ENCODE peak calls at places on chromosomes 11 and 22, in eight cellular contexts. C, P, V, Q, J, Z, B and T are unnamed samples.

GRCh38 chr11:104728927-104729326 is 169.3 kb downstream of the CASP12 start:
- DNase-seq in C (no peak), P (no peak), V (no peak), Q (no peak), J (no peak), Z (no peak), B (no peak), T (no peak)

GRCh38 chr11:2388431-2389024 is 11.4 kb downstream of the CD81 start:
- DNase-seq in C (no peak), P (no peak), V (no peak), Q (no peak), J (no peak), Z (no peak), B (no peak), T (no peak)

GRCh38 chr11:96307748-96308133 is 35.3 kb downstream of the MAML2 start:
- DNase-seq in C (no peak), P (no peak), V (no peak), Q (peak), J (no peak), Z (no peak), B (no peak), T (no peak)

GRCh38 chr11:93487032-93487483 is 56.1 kb downstream of the SMCO4 start:
- DNase-seq in C (no peak), P (peak), V (no peak), Q (no peak), J (no peak), Z (no peak), B (no peak), T (no peak)

GRCh38 chr11:114243461-114244372 is 52.5 kb upstream of the NNMT start:
- DNase-seq in C (peak), P (no peak), V (no peak), Q (no peak), J (peak), Z (no peak), B (no peak), T (peak)

GRCh38 chr22:28116261-28116673 is 197.2 kb upstream of the PITPNB start:
- DNase-seq in C (no peak), P (no peak), V (no peak), Q (peak), J (peak), Z (no peak), B (no peak), T (no peak)

GRCh38 chr11:119683783-119684182 is 45.2 kb downstream of the NECTIN1 start:
- DNase-seq in C (no peak), P (no peak), V (no peak), Q (peak), J (no peak), Z (no peak), B (no peak), T (no peak)

GRCh38 chr22:35056486-35056885 is 9.5 kb upstream of the ISX start:
- DNase-seq in C (no peak), P (no peak), V (no peak), Q (no peak), J (no peak), Z (no peak), B (no peak), T (no peak)

GRCh38 chr11:84902445-84902844 is 724.7 kb downstream of the DLG2 start:
- DNase-seq in C (no peak), P (no peak), V (no peak), Q (no peak), J (no peak), Z (no peak), B (no peak), T (no peak)

GRCh38 chr11:68214173-68215086 is 1.3 kb upstream of the KMT5B start:
- DNase-seq in C (peak), P (no peak), V (peak), Q (no peak), J (peak), Z (no peak), B (peak), T (no peak)

GRCh38 chr11:128862913-128863660 is 4.0 kb downstream of the KCNJ1 start:
- DNase-seq in C (no peak), P (no peak), V (no peak), Q (peak), J (no peak), Z (no peak), B (no peak), T (no peak)

GRCh38 chr11:95230054-95231034 is 658 bp downstream of the SESN3 start:
- DNase-seq in C (peak), P (no peak), V (peak), Q (peak), J (no peak), Z (peak), B (peak), T (no peak)

GRCh38 chr22:25368271-25368670 is 148.8 kb downstream of the CRYBB2 start:
- DNase-seq in C (no peak), P (no peak), V (no peak), Q (no peak), J (no peak), Z (no peak), B (no peak), T (no peak)

GRCh38 chr22:37051629-37052385 is at the start of gene KCTD17:
- DNase-seq in C (peak), P (no peak), V (peak), Q (peak), J (peak), Z (peak), B (peak), T (no peak)

GRCh38 chr11:35545604-35546003 is 20.2 kb upstream of the PAMR1 start:
- DNase-seq in C (no peak), P (no peak), V (no peak), Q (no peak), J (no peak), Z (no peak), B (no peak), T (no peak)

GRCh38 chr11:102589047-102589459 is 36.1 kb downstream of the MMP20 start:
- DNase-seq in C (no peak), P (no peak), V (no peak), Q (no peak), J (no peak), Z (no peak), B (no peak), T (no peak)

GRCh38 chr11:65316311-65316978 is 1.8 kb downstream of the CDC42EP2 start:
- DNase-seq in C (no peak), P (no peak), V (no peak), Q (peak), J (peak), Z (no peak), B (no peak), T (no peak)

GRCh38 chr22:29885610-29886009 is 2.6 kb downstream of the MTMR3 start:
- DNase-seq in C (no peak), P (no peak), V (no peak), Q (no peak), J (no peak), Z (no peak), B (no peak), T (no peak)

GRCh38 chr11:107591098-107591445 is at the start of gene ELMOD1:
- DNase-seq in C (peak), P (no peak), V (peak), Q (peak), J (peak), Z (peak), B (peak), T (no peak)

GRCh38 chr11:121291319-121291718 is 1.3 kb upstream of the SC5D start:
- DNase-seq in C (no peak), P (no peak), V (no peak), Q (no peak), J (no peak), Z (no peak), B (no peak), T (no peak)

GRCh38 chr22:48105254-48105653 is 1342.8 kb downstream of the TBC1D22A start:
- DNase-seq in C (no peak), P (no peak), V (no peak), Q (no peak), J (no peak), Z (no peak), B (no peak), T (no peak)